ENCODE peak calls at places on chromosome 10, in five cellular contexts. One of them, this sample, is unnamed.

GRCh38 chr10:128764190-128764589 is 638.0 kb upstream of the MKI67 start:
- DNase-seq in C1 segment of cervical spinal cord: no peak
- DNase-seq in caudate nucleus: no peak
- DNase-seq in cardiac fibroblast: no peak
- DNase-seq in putamen: no peak
- DNase-seq in this sample: no peak

GRCh38 chr10:88404133-88404532 is 179.0 kb downstream of the RNLS start:
- DNase-seq in putamen: no peak
- DNase-seq in caudate nucleus: no peak
- DNase-seq in cardiac fibroblast: no peak
- DNase-seq in C1 segment of cervical spinal cord: no peak
- DNase-seq in this sample: no peak

GRCh38 chr10:14146005-14146404 is 184.7 kb downstream of the FRMD4A start:
- DNase-seq in cardiac fibroblast: peak; percentile 83
- DNase-seq in putamen: no peak
- DNase-seq in C1 segment of cervical spinal cord: no peak
- DNase-seq in caudate nucleus: no peak
- DNase-seq in this sample: no peak

GRCh38 chr10:53508197-53508596 is 735.6 kb upstream of the MBL2 start:
- DNase-seq in C1 segment of cervical spinal cord: no peak
- DNase-seq in caudate nucleus: no peak
- DNase-seq in putamen: no peak
- DNase-seq in cardiac fibroblast: no peak
- DNase-seq in this sample: no peak

GRCh38 chr10:79399242-79399831 is 46.1 kb downstream of the ZCCHC24 start:
- DNase-seq in caudate nucleus: no peak
- DNase-seq in cardiac fibroblast: peak; percentile 95
- DNase-seq in putamen: peak; percentile 78
- DNase-seq in C1 segment of cervical spinal cord: peak; percentile 58
- DNase-seq in this sample: peak; percentile 67

GRCh38 chr10:110876000-110876399 is 4.3 kb downstream of the PDCD4 start:
- DNase-seq in cardiac fibroblast: no peak
- DNase-seq in putamen: no peak
- DNase-seq in C1 segment of cervical spinal cord: no peak
- DNase-seq in caudate nucleus: no peak
- DNase-seq in this sample: no peak

GRCh38 chr10:28054211-28054888 is 55.5 kb upstream of the ODAD2 start:
- DNase-seq in putamen: no peak
- DNase-seq in cardiac fibroblast: peak; percentile 71
- DNase-seq in C1 segment of cervical spinal cord: no peak
- DNase-seq in caudate nucleus: no peak
- DNase-seq in this sample: no peak

GRCh38 chr10:75773139-75773801 is 341.8 kb downstream of the LRMDA start:
- DNase-seq in cardiac fibroblast: peak; percentile 89
- DNase-seq in putamen: no peak
- DNase-seq in caudate nucleus: no peak
- DNase-seq in C1 segment of cervical spinal cord: no peak
- DNase-seq in this sample: no peak

GRCh38 chr10:101693701-101694055 is 1.3 kb downstream of the FBXW4 start:
- DNase-seq in putamen: peak; percentile 10
- DNase-seq in C1 segment of cervical spinal cord: no peak
- DNase-seq in caudate nucleus: no peak
- DNase-seq in cardiac fibroblast: peak; percentile 70
- DNase-seq in this sample: no peak

GRCh38 chr10:102384053-102384452 is 11.5 kb upstream of the NFKB2 start:
- DNase-seq in cardiac fibroblast: peak; percentile 28
- DNase-seq in caudate nucleus: no peak
- DNase-seq in putamen: no peak
- DNase-seq in C1 segment of cervical spinal cord: no peak
- DNase-seq in this sample: no peak

GRCh38 chr10:42753126-42753506 is 29.5 kb upstream of the BMS1 start:
- DNase-seq in caudate nucleus: no peak
- DNase-seq in putamen: peak; percentile 16
- DNase-seq in C1 segment of cervical spinal cord: peak; percentile 9
- DNase-seq in cardiac fibroblast: peak; percentile 75
- DNase-seq in this sample: peak; percentile 90

GRCh38 chr10:48447356-48448215 is 141.1 kb downstream of the MAPK8 start:
- DNase-seq in putamen: no peak
- DNase-seq in cardiac fibroblast: no peak
- DNase-seq in C1 segment of cervical spinal cord: no peak
- DNase-seq in caudate nucleus: no peak
- DNase-seq in this sample: no peak

GRCh38 chr10:127997241-127997640 is 90.3 kb downstream of the PTPRE start:
- DNase-seq in putamen: no peak
- DNase-seq in caudate nucleus: no peak
- DNase-seq in cardiac fibroblast: no peak
- DNase-seq in C1 segment of cervical spinal cord: no peak
- DNase-seq in this sample: no peak

GRCh38 chr10:29537799-29538198 is 97.0 kb downstream of the SVIL start:
- DNase-seq in C1 segment of cervical spinal cord: no peak
- DNase-seq in caudate nucleus: no peak
- DNase-seq in putamen: no peak
- DNase-seq in cardiac fibroblast: no peak
- DNase-seq in this sample: no peak

GRCh38 chr10:95235676-95236067 is 41.6 kb downstream of the ACSM6 start:
- DNase-seq in cardiac fibroblast: no peak
- DNase-seq in C1 segment of cervical spinal cord: no peak
- DNase-seq in putamen: no peak
- DNase-seq in caudate nucleus: no peak
- DNase-seq in this sample: no peak

GRCh38 chr10:93342346-93342745 is 139.8 kb downstream of the MYOF start:
- DNase-seq in C1 segment of cervical spinal cord: no peak
- DNase-seq in putamen: no peak
- DNase-seq in caudate nucleus: no peak
- DNase-seq in cardiac fibroblast: peak; percentile 14
- DNase-seq in this sample: no peak

GRCh38 chr10:85319826-85320225 is 991.4 kb downstream of the CCSER2 start:
- DNase-seq in cardiac fibroblast: no peak
- DNase-seq in C1 segment of cervical spinal cord: peak; percentile 13
- DNase-seq in putamen: peak; percentile 79
- DNase-seq in caudate nucleus: no peak
- DNase-seq in this sample: no peak

GRCh38 chr10:126130291-126130710 is 233.9 kb downstream of the FANK1 start:
- DNase-seq in C1 segment of cervical spinal cord: no peak
- DNase-seq in cardiac fibroblast: peak; percentile 33
- DNase-seq in caudate nucleus: no peak
- DNase-seq in putamen: no peak
- DNase-seq in this sample: no peak

GRCh38 chr10:43198682-43199005 is 60.4 kb downstream of the CSGALNACT2 start:
- DNase-seq in putamen: no peak
- DNase-seq in C1 segment of cervical spinal cord: no peak
- DNase-seq in caudate nucleus: no peak
- DNase-seq in cardiac fibroblast: no peak
- DNase-seq in this sample: no peak

GRCh38 chr10:6924166-6924565 is 344.1 kb upstream of the PRKCQ start:
- DNase-seq in C1 segment of cervical spinal cord: no peak
- DNase-seq in cardiac fibroblast: peak; percentile 7
- DNase-seq in putamen: no peak
- DNase-seq in caudate nucleus: no peak
- DNase-seq in this sample: no peak

GRCh38 chr10:12949248-12949647 is 52.3 kb downstream of the CCDC3 start:
- DNase-seq in caudate nucleus: no peak
- DNase-seq in C1 segment of cervical spinal cord: no peak
- DNase-seq in cardiac fibroblast: no peak
- DNase-seq in putamen: no peak
- DNase-seq in this sample: no peak

GRCh38 chr10:132610071-132610701 is 72.6 kb downstream of the INPP5A start:
- DNase-seq in putamen: no peak
- DNase-seq in cardiac fibroblast: no peak
- DNase-seq in caudate nucleus: no peak
- DNase-seq in C1 segment of cervical spinal cord: no peak
- DNase-seq in this sample: no peak

GRCh38 chr10:42997151-42997848 is 79.6 kb upstream of the RET start:
- DNase-seq in caudate nucleus: no peak
- DNase-seq in putamen: no peak
- DNase-seq in cardiac fibroblast: no peak
- DNase-seq in C1 segment of cervical spinal cord: no peak
- DNase-seq in this sample: peak; percentile 2

GRCh38 chr10:126528320-126528835 is 140.1 kb upstream of the ADAM12 start:
- DNase-seq in cardiac fibroblast: no peak
- DNase-seq in C1 segment of cervical spinal cord: no peak
- DNase-seq in caudate nucleus: no peak
- DNase-seq in putamen: no peak
- DNase-seq in this sample: no peak

GRCh38 chr10:123200510-123200909 is 46.3 kb downstream of the BUB3 start:
- DNase-seq in caudate nucleus: no peak
- DNase-seq in C1 segment of cervical spinal cord: no peak
- DNase-seq in cardiac fibroblast: no peak
- DNase-seq in putamen: no peak
- DNase-seq in this sample: no peak

GRCh38 chr10:11272915-11273389 is 255.3 kb downstream of the CELF2 start:
- DNase-seq in putamen: no peak
- DNase-seq in cardiac fibroblast: no peak
- DNase-seq in caudate nucleus: no peak
- DNase-seq in C1 segment of cervical spinal cord: no peak
- DNase-seq in this sample: no peak

GRCh38 chr10:121405096-121405495 is 193.1 kb downstream of the FGFR2 start:
- DNase-seq in putamen: no peak
- DNase-seq in caudate nucleus: no peak
- DNase-seq in cardiac fibroblast: no peak
- DNase-seq in C1 segment of cervical spinal cord: no peak
- DNase-seq in this sample: no peak

GRCh38 chr10:114970515-114970914 is 32.5 kb downstream of the TRUB1 start:
- DNase-seq in putamen: no peak
- DNase-seq in C1 segment of cervical spinal cord: no peak
- DNase-seq in cardiac fibroblast: no peak
- DNase-seq in caudate nucleus: no peak
- DNase-seq in this sample: peak; percentile 7

GRCh38 chr10:42990016-42990720 is 86.7 kb upstream of the RET start:
- DNase-seq in C1 segment of cervical spinal cord: no peak
- DNase-seq in caudate nucleus: no peak
- DNase-seq in cardiac fibroblast: no peak
- DNase-seq in putamen: no peak
- DNase-seq in this sample: peak; percentile 2

GRCh38 chr10:36474456-36474855 is 650.9 kb upstream of the ANKRD30A start:
- DNase-seq in C1 segment of cervical spinal cord: no peak
- DNase-seq in caudate nucleus: no peak
- DNase-seq in putamen: no peak
- DNase-seq in cardiac fibroblast: no peak
- DNase-seq in this sample: no peak

GRCh38 chr10:69397972-69398371 is 18.7 kb downstream of the TACR2 start:
- DNase-seq in C1 segment of cervical spinal cord: no peak
- DNase-seq in caudate nucleus: no peak
- DNase-seq in cardiac fibroblast: peak; percentile 48
- DNase-seq in putamen: no peak
- DNase-seq in this sample: no peak

GRCh38 chr10:103140469-103140868 is 52.6 kb downstream of the NT5C2 start:
- DNase-seq in cardiac fibroblast: no peak
- DNase-seq in C1 segment of cervical spinal cord: no peak
- DNase-seq in putamen: no peak
- DNase-seq in caudate nucleus: no peak
- DNase-seq in this sample: no peak

GRCh38 chr10:35449944-35450343 is 113.6 kb downstream of the CCNY start:
- DNase-seq in caudate nucleus: no peak
- DNase-seq in C1 segment of cervical spinal cord: no peak
- DNase-seq in cardiac fibroblast: no peak
- DNase-seq in putamen: no peak
- DNase-seq in this sample: no peak

GRCh38 chr10:30073767-30074060 is 14.3 kb upstream of the JCAD start:
- DNase-seq in putamen: no peak
- DNase-seq in caudate nucleus: no peak
- DNase-seq in C1 segment of cervical spinal cord: no peak
- DNase-seq in cardiac fibroblast: no peak
- DNase-seq in this sample: no peak

GRCh38 chr10:127904931-127905622 is 1.8 kb upstream of the PTPRE start:
- DNase-seq in putamen: no peak
- DNase-seq in cardiac fibroblast: no peak
- DNase-seq in caudate nucleus: no peak
- DNase-seq in C1 segment of cervical spinal cord: no peak
- DNase-seq in this sample: no peak

This sample was measured in endothelial cell.